ENCODE peak calls at places on chromosomes 13 and 19, in four cellular contexts. I is tibial artery, G is neuronal stem cell, O is uterus. C is an unnamed sample.
A peak's percentile ranks its signal among the peaks of the same experiment; 100 is the strongest.

GRCh38 chr13:55432814-55433213 is 1707.9 kb upstream of the PRR20A start:
- DNase-seq in I (no peak), G (no peak), O (no peak), C (no peak)

GRCh38 chr13:38348890-38349289 is 761 bp upstream of the UFM1 start:
- DNase-seq in I (no peak), G (peak; percentile 11), O (no peak), C (no peak)

GRCh38 chr13:30806784-30807183 is 71.4 kb downstream of the ALOX5AP start:
- DNase-seq in I (no peak), G (no peak), O (no peak), C (no peak)

GRCh38 chr13:77838271-77838670 is 80.4 kb downstream of the EDNRB start:
- DNase-seq in I (no peak), G (no peak), O (no peak), C (no peak)

GRCh38 chr19:679418-680286 is 3.5 kb downstream of the FSTL3 start:
- DNase-seq in I (peak; percentile 92), G (no peak), O (peak; percentile 55), C (no peak)

GRCh38 chr19:45643024-45643926 is 4.1 kb upstream of the EML2 start:
- DNase-seq in I (peak; percentile 86), G (peak; percentile 82), O (peak; percentile 68), C (peak; percentile 86)

GRCh38 chr13:45325806-45326205 is 15.2 kb downstream of the TPT1 start:
- DNase-seq in I (peak; percentile 85), G (no peak), O (peak; percentile 28), C (no peak)

GRCh38 chr13:25196971-25197370 is 24.9 kb upstream of the AMER2 start:
- DNase-seq in I (no peak), G (no peak), O (no peak), C (no peak)

GRCh38 chr13:92158335-92158734 is 759.9 kb downstream of the GPC5 start:
- DNase-seq in I (no peak), G (no peak), O (no peak), C (no peak)

GRCh38 chr13:30698023-30698422 is 37.3 kb upstream of the ALOX5AP start:
- DNase-seq in I (peak; percentile 51), G (no peak), O (no peak), C (no peak)

GRCh38 chr19:51422053-51422448 is 4.6 kb upstream of the SIGLEC10 start:
- DNase-seq in I (peak; percentile 80), G (peak; percentile 88), O (no peak), C (peak; percentile 90)

GRCh38 chr19:33368074-33368864 is 5.2 kb upstream of the CEBPG start:
- DNase-seq in I (no peak), G (no peak), O (no peak), C (no peak)

GRCh38 chr13:46593403-46593802 is 40.4 kb downstream of the LRCH1 start:
- DNase-seq in I (no peak), G (no peak), O (no peak), C (no peak)

GRCh38 chr19:39296906-39297305 is 699 bp downstream of the IFNL1 start:
- DNase-seq in I (peak; percentile 15), G (no peak), O (no peak), C (no peak)

DNA sequence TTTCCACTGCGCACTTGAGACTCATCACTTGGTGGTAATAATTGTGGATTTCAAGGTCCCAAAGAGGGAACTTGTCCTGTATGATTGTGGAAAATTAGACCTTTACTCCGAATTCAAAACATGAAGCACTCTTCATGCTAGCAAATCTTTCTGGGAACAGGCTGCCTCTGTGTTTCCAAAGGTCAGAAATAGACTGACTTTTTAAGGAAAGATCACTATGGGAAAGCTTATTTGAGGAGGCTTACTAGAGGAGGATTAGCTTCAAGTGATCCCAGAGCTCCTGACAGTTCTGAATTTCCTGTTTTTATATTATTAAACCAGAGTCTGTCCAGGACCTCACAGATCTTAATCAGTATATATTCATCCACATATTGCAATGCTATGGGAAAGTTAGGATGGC is 5.5 kb downstream of the WDFY2 start:
- DNase-seq in I (no peak), G (no peak), O (no peak), C (no peak)
- H3K27ac ChIP-seq in I (peak overlapping the region; percentile 51), G (no peak overlapping the region), O (no peak overlapping the region), C (no peak overlapping the region)

GRCh38 chr13:61727714-61728275 is 312.1 kb upstream of the PCDH20 start:
- DNase-seq in I (no peak), G (no peak), O (no peak), C (no peak)

GRCh38 chr13:61728468-61728867 is 312.8 kb upstream of the PCDH20 start:
- DNase-seq in I (no peak), G (no peak), O (no peak), C (no peak)
- H3K27ac ChIP-seq in I (no peak overlapping the region), G (no peak overlapping the region), O (no peak overlapping the region), C (no peak overlapping the region)

GRCh38 chr19:3007975-3008374 is 21.1 kb downstream of the TLE2 start:
- DNase-seq in I (no peak), G (no peak), O (no peak), C (no peak)

GRCh38 chr19:3012522-3013260 is 16.4 kb downstream of the TLE2 start:
- DNase-seq in I (no peak), G (no peak), O (no peak), C (no peak)

GRCh38 chr19:3008994-3009393 is 20.1 kb downstream of the TLE2 start:
- DNase-seq in I (no peak), G (no peak), O (no peak), C (no peak)

GRCh38 chr19:3013261-3013725 is 15.8 kb downstream of the TLE2 start:
- DNase-seq in I (no peak), G (no peak), O (no peak), C (no peak)

GRCh38 chr19:3010871-3011270 is 18.2 kb downstream of the TLE2 start:
- DNase-seq in I (no peak), G (no peak), O (no peak), C (no peak)
- H3K27ac ChIP-seq in I (no peak overlapping the region), G (no peak overlapping the region), O (no peak overlapping the region), C (no peak overlapping the region)

GRCh38 chr13:98307392-98307743 is 130.3 kb upstream of the RNF113B start:
- DNase-seq in I (no peak), G (no peak), O (no peak), C (no peak)

GRCh38 chr13:98310485-98311199 is 133.6 kb upstream of the RNF113B start:
- DNase-seq in I (no peak), G (no peak), O (no peak), C (no peak)

GRCh38 chr13:98309569-98310335 is 132.7 kb upstream of the RNF113B start:
- DNase-seq in I (no peak), G (no peak), O (no peak), C (no peak)

GRCh38 chr13:98307744-98308524 is 130.9 kb upstream of the RNF113B start:
- DNase-seq in I (no peak), G (no peak), O (no peak), C (no peak)

GRCh38 chr13:98308525-98308911 is 131.4 kb upstream of the RNF113B start:
- DNase-seq in I (no peak), G (no peak), O (no peak), C (no peak)
- H3K27ac ChIP-seq in I (no peak overlapping the region), G (no peak overlapping the region), O (no peak overlapping the region), C (no peak overlapping the region)

GRCh38 chr13:50713849-50714248 is 129.6 kb downstream of the DLEU7 start:
- DNase-seq in I (no peak), G (no peak), O (no peak), C (no peak)

GRCh38 chr13:50712469-50712868 is 131.0 kb downstream of the DLEU7 start:
- DNase-seq in I (no peak), G (no peak), O (no peak), C (no peak)

GRCh38 chr13:50712882-50713281 is 130.6 kb downstream of the DLEU7 start:
- DNase-seq in I (no peak), G (no peak), O (no peak), C (no peak)

GRCh38 chr13:50715402-50716146 is 127.9 kb downstream of the DLEU7 start:
- DNase-seq in I (peak; percentile 77), G (no peak), O (no peak), C (peak; percentile 29)

DNA sequence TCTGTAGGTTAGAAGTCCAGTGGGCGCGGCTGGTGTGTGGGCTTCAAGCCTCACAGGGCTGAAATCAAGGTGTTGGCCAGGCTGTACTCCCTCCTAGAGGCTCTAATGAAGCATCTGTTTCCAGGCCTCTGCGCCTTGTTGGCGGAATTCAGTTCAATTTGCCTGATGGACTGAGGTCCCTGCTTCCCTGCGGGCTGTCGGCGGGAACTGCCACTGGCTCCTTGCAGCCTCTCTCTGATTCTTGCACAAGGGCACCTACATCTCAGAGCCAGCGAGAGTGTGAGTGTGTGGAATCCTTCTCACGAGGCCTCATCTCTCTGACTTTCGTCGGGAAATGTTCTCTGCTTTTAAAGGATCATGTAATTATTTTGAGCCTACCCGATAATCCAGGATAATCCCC is 128.6 kb downstream of the DLEU7 start:
- DNase-seq in I (no peak), G (no peak), O (no peak), C (no peak)
- H3K27ac ChIP-seq in I (no peak overlapping the region), G (no peak overlapping the region), O (no peak overlapping the region), C (peak overlapping the region; percentile 50)

GRCh38 chr19:44003461-44004134 is 841 bp downstream of the ZNF230 start:
- DNase-seq in I (no peak), G (no peak), O (no peak), C (no peak)

GRCh38 chr19:44002566-44003460 is at the start of gene ZNF230:
- DNase-seq in I (peak; percentile 95), G (peak; percentile 91), O (peak; percentile 95), C (peak; percentile 77)

GRCh38 chr19:43997631-43998290 is 5.0 kb upstream of the ZNF230 start:
- DNase-seq in I (no peak), G (no peak), O (no peak), C (no peak)

GRCh38 chr19:44005968-44006367 is 3.2 kb downstream of the ZNF230 start:
- DNase-seq in I (no peak), G (no peak), O (no peak), C (no peak)

GRCh38 chr19:44002212-44002565 is 568 bp upstream of the ZNF230 start:
- DNase-seq in I (no peak), G (no peak), O (no peak), C (no peak)
- H3K27ac ChIP-seq in I (peak overlapping the region; percentile 76), G (no peak overlapping the region), O (peak overlapping the region; percentile 45), C (peak overlapping the region; percentile 74)

GRCh38 chr13:113404366-113404722 is 40.4 kb upstream of the GRTP1 start:
- DNase-seq in I (peak; percentile 59), G (no peak), O (no peak), C (no peak)
- H3K27ac ChIP-seq in I (peak overlapping the region; percentile 39), G (no peak overlapping the region), O (no peak overlapping the region), C (no peak overlapping the region)

DNA sequence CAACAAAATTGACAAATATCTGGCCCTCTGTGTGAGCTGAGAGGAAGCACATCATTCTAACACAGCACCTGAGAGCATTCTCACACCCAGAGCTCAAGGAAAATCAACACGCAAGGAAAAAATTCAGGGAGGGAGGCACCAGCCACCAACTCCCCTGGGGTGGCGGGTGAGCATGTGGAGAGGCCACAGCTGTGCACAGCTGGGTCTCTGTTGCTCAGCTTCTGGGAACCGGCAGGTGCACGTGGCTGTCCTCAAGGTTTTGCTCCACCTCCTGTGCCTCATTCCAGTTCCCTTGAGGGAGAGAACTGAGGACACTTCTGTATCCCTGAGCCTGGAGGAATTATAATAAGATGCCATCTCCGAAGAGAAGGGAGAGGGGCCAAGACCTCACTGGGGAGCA is 134.0 kb downstream of the USP12 start:
- DNase-seq in I (no peak), G (no peak), O (no peak), C (no peak)
- H3K27ac ChIP-seq in I (no peak overlapping the region), G (no peak overlapping the region), O (no peak overlapping the region), C (no peak overlapping the region)